ENCODE peak calls at places on chromosomes 5 and 9, in six cellular contexts. I is mammary epithelial cell, B is heart left ventricle, Q is MM.1S, M is hepatocyte, E is heart right ventricle. U is an unnamed sample. For H3K4me1, the result is how much of the 10 kb centered on the place peaks cover.

GRCh38 chr5:111641533-111642230 is 115.3 kb downstream of the NREP start:
- DNase-seq in I (peak), B (no peak), Q (no peak), M (peak), E (no peak), U (no peak)

GRCh38 chr9:74821636-74822035 is 66.1 kb downstream of the TRPM6 start:
- DNase-seq in I (no peak), B (no peak), Q (no peak), M (no peak), E (no peak), U (no peak)

GRCh38 chr5:52799358-52799982 is 11.8 kb downstream of the ITGA1 start:
- DNase-seq in I (no peak), B (peak), Q (peak), M (peak), E (peak), U (peak)

GRCh38 chr5:149211566-149211965 is 60.1 kb upstream of the AFAP1L1 start:
- DNase-seq in I (no peak), B (no peak), Q (no peak), M (no peak), E (no peak), U (no peak)

GRCh38 chr5:150659360-150660107 is 1.5 kb upstream of the MYOZ3 start:
- DNase-seq in I (no peak), B (peak), Q (no peak), M (no peak), E (no peak), U (peak)

GRCh38 chr9:113516840-113517577 is 53.5 kb downstream of the RGS3 start:
- DNase-seq in I (no peak), B (no peak), Q (peak), M (no peak), E (no peak), U (no peak)

GRCh38 chr9:94490465-94490864 is 64.4 kb upstream of the PCAT7 start:
- DNase-seq in I (no peak), B (no peak), Q (no peak), M (no peak), E (no peak), U (no peak)

GRCh38 chr5:112929336-112930081 is 7.5 kb upstream of the REEP5 start:
- DNase-seq in I (peak), B (no peak), Q (peak), M (no peak), E (no peak), U (no peak)

GRCh38 chr5:168472329-168472728 is 13.9 kb upstream of the RARS1 start:
- DNase-seq in I (peak), B (no peak), Q (no peak), M (peak), E (no peak), U (no peak)

GRCh38 chr9:21015122-21015815 is 16.2 kb downstream of the HACD4 start:
- DNase-seq in I (no peak), B (no peak), Q (no peak), M (no peak), E (no peak), U (no peak)

GRCh38 chr5:158899201-158899600 is 200.5 kb downstream of the EBF1 start:
- DNase-seq in I (no peak), B (no peak), Q (no peak), M (no peak), E (no peak), U (no peak)

GRCh38 chr5:14438195-14438606 is 143.4 kb upstream of the OTULINL start:
- DNase-seq in I (no peak), B (no peak), Q (no peak), M (no peak), E (no peak), U (no peak)

GRCh38 chr5:14440223-14440597 is 141.4 kb upstream of the OTULINL start:
- DNase-seq in I (no peak), B (no peak), Q (no peak), M (no peak), E (no peak), U (no peak)

GRCh38 chr5:14440598-14441401 is 140.8 kb upstream of the OTULINL start:
- DNase-seq in I (no peak), B (peak), Q (no peak), M (peak), E (peak), U (peak)

GRCh38 chr5:14436801-14437542 is 144.6 kb upstream of the OTULINL start:
- DNase-seq in I (no peak), B (no peak), Q (no peak), M (no peak), E (no peak), U (no peak)

GRCh38 chr5:14439087-14439841 is 142.3 kb upstream of the OTULINL start:
- DNase-seq in I (no peak), B (no peak), Q (no peak), M (no peak), E (no peak), U (no peak)
- H3K4me1 ChIP-seq in I (under half), B (under half), Q (under half), M (under half), E (under half), U (under half)

GRCh38 chr5:96975656-96976055 is 39.8 kb downstream of the LNPEP start:
- DNase-seq in I (no peak), B (no peak), Q (no peak), M (no peak), E (no peak), U (no peak)

GRCh38 chr5:96973561-96974401 is 37.9 kb downstream of the LNPEP start:
- DNase-seq in I (no peak), B (no peak), Q (no peak), M (no peak), E (no peak), U (no peak)

GRCh38 chr5:96972599-96973334 is 36.9 kb downstream of the LNPEP start:
- DNase-seq in I (no peak), B (no peak), Q (no peak), M (no peak), E (no peak), U (no peak)

GRCh38 chr5:96978812-96979449 is 43.1 kb downstream of the LNPEP start:
- DNase-seq in I (no peak), B (no peak), Q (no peak), M (peak), E (no peak), U (no peak)

DNA sequence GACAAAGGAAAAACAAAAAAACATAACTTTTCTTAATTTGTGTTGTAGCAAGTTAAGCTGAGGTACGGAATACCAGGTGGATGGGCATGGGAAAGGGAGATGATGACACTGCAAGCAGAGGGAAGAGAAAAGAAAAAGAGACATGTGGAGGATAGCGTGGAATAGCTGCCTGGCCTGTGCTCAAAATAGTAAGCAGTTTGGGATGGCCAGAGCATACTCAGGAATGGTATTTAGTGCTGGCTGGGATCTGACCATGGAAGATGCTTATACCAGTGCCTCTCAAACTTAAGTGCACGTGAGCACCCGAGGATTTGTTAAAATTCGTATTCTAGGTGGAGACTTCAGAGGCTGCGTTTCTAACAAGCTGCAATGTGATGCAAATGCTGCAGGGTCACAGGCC is 41.3 kb downstream of the LNPEP start:
- DNase-seq in I (no peak), B (no peak), Q (no peak), M (no peak), E (peak), U (no peak)
- H3K4me3 ChIP-seq in I (no peak), B (no peak), Q (no peak), M (no peak), E (no peak), U (no peak)

DNA sequence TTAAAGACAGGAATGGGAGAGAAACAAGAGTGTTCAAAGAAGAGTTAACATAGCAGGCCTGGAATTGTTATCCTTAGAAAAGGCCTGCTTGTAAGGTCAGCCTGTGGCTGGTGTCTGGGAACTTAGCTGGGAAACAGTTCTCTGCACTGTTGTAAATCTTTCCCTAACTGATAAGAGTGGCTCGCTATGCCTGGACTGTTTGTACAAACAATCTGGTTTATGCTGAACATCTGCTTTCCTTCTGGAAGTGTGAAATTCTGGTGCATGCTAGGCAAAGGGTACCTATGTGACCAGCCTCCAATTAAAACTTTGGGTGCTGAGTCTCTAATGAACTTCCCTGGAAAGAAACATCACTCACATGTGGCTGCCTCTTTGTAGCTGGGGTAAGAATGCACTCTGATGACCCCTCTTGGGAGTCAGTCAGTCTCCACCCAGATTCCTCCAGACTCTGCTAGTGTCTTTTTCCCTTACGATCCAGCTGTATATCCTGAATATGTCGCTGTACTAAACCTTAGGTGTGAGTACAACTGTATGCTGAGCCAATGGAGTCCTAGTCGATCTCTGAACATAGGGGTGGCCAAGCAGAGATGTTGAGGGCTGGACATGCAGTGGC is 16.5 kb downstream of the SPARC start:
- DNase-seq in I (no peak), B (no peak), Q (no peak), M (peak), E (no peak), U (no peak)
- H3K4me1 ChIP-seq in I (under half), B (half or more), Q (under half), M (under half), E (half or more), U (under half)

DNA sequence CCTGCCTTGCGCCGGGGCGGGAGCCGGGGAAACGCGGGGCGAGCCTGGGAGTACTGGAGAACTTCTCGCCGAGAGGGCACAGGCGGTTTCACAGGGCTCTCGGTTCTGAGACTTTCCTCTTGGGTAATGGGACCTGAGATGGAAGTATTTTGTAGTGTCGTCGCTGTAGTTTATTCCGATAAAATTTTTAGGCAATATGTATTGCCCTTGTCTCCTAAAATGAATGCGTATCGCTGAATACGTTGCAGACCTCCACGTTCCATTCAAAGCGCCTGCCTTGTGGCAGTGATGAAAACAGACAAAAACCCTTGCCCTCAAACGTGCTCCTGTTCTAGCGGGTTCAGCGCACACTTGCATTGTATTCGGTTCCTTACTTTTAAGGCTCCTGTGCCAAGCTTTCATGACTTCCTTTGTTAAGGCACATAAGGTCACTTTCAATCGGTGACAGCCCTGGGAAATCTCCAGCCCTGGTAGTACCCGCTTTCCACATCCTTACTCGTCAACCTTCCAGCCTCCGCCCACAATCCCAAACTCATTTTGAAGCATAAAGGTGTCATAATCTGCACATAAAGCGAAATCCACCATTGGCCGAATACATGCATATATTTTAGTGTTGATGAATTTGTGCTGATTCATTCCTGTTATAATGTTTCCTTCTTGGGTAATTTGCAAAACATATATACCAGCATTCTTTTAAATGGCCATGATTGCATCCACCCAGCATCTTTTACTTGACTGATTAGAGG is 694 bp downstream of the RMI1 start:
- DNase-seq in I (peak), B (peak), Q (peak), M (peak), E (peak), U (peak)
- H3K4me3 ChIP-seq in I (peak), B (peak), Q (peak), M (peak), E (peak), U (peak)

DNA sequence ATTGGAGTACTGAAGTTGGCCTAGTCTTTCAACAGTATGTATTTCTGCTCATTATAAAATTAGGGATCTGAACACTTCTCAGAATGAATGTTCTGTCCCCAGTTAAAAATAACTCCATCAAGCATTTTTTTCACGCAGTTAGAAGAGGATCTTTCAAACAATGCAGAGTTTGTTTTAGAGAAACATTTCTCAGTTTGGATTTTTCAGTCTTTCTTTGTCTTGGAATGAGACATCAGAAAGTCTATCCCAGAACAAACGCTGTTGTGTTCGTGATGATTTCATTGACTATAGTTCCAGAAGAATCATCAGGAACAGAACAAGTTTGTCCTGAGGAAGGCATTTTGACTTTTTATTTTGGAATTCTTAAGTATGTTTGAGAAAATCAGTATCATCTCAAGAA is 218.7 kb downstream of the ARRDC3 start:
- DNase-seq in I (peak), B (no peak), Q (no peak), M (no peak), E (no peak), U (no peak)
- H3K4me1 ChIP-seq in I (under half), B (under half), Q (under half), M (under half), E (under half), U (under half)

GRCh38 chr5:156865427-156865826 is 15.3 kb downstream of the PPP1R2B start:
- DNase-seq in I (no peak), B (no peak), Q (no peak), M (no peak), E (no peak), U (no peak)
- H3K4me3 ChIP-seq in I (no peak), B (no peak), Q (no peak), M (no peak), E (no peak), U (no peak)

DNA sequence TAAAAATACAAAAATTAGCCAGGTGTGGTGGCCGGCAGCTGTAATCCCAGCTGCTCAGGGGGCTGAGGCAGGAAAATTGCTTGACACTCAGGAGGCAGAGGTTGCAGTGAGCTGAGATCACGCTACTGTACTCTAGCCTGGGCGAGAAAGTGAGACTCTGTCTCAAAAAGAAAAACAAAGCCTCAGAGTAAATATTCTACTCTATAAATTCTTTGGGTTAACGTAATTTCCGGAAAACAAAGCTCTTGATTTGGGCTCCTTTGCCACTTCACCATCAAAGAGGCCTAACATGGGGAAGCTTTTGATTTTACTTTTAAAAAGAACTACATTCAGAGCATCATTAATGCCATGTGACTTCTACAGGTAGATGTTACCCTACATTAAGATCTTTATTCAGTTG is 103.1 kb downstream of the SERINC5 start:
- DNase-seq in I (no peak), B (no peak), Q (no peak), M (no peak), E (no peak), U (no peak)
- H3K4me1 ChIP-seq in I (under half), B (under half), Q (under half), M (under half), E (under half), U (under half)

GRCh38 chr9:136095028-136095494 is at the start of gene NACC2:
- DNase-seq in I (peak), B (peak), Q (no peak), M (peak), E (peak), U (peak)
- H3K4me3 ChIP-seq in I (peak), B (peak), Q (no peak), M (peak), E (peak), U (peak)

GRCh38 chr9:129987941-129988340 is 55.0 kb downstream of the FNBP1 start:
- DNase-seq in I (no peak), B (no peak), Q (no peak), M (no peak), E (no peak), U (no peak)
- H3K4me1 ChIP-seq in I (under half), B (under half), Q (under half), M (under half), E (under half), U (under half)